ENCODE peak calls at places on chromosomes 16 and 17, in four cellular contexts. X is fibroblast of villous mesenchyme, W is right atrium auricular region, C is lower leg skin. Q is an unnamed sample.

GRCh38 chr16:4273858-4274291 is 1.1 kb upstream of the TFAP4 start:
- DNase-seq in X (peak; percentile 50), W (peak; percentile 71), C (peak; percentile 48), Q (peak; percentile 75)

GRCh38 chr16:87570938-87571867 is 31.1 kb upstream of the JPH3 start:
- DNase-seq in X (peak; percentile 67), W (peak; percentile 83), C (peak; percentile 36), Q (peak; percentile 75)

GRCh38 chr17:36124879-36125824 is 21.5 kb downstream of the CCL4 start:
- DNase-seq in X (no peak), W (no peak), C (no peak), Q (no peak)

GRCh38 chr16:81734632-81735434 is 44.3 kb upstream of the PLCG2 start:
- DNase-seq in X (no peak), W (no peak), C (no peak), Q (no peak)

GRCh38 chr16:81601008-81601428 is 156.4 kb downstream of the CMIP start:
- DNase-seq in X (peak; percentile 33), W (no peak), C (peak; percentile 57), Q (peak; percentile 64)

GRCh38 chr17:19461681-19462080 is 50.6 kb downstream of the RNF112 start:
- DNase-seq in X (no peak), W (no peak), C (no peak), Q (no peak)

GRCh38 chr17:20952183-20952582 is 90.6 kb downstream of the USP22 start:
- DNase-seq in X (no peak), W (no peak), C (no peak), Q (no peak)

GRCh38 chr17:61966201-61966600 is 38.4 kb upstream of the INTS2 start:
- DNase-seq in X (no peak), W (no peak), C (no peak), Q (no peak)

GRCh38 chr17:34781571-34782108 is 179.6 kb downstream of the CCT6B start:
- DNase-seq in X (no peak), W (no peak), C (no peak), Q (no peak)
- H3K4me3 ChIP-seq in X (no peak overlapping the region), W (no peak overlapping the region), C (no peak overlapping the region), Q (no peak overlapping the region)

GRCh38 chr17:7351665-7352558 is at the start of gene KCTD11:
- DNase-seq in X (peak; percentile 90), W (peak; percentile 93), C (peak; percentile 84), Q (peak; percentile 88)
- TF ChIP-seq CTCF in X (peak; percentile 47), W (peak; percentile 67), C (no peak), Q (peak; percentile 57)

GRCh38 chr17:69502488-69502887 is 88.0 kb downstream of the MAP2K6 start:
- DNase-seq in X (no peak), W (no peak), C (no peak), Q (no peak)
- H3K4me3 ChIP-seq in X (peak overlapping the region; percentile 37), W (peak overlapping the region; percentile 6), C (no peak overlapping the region), Q (no peak overlapping the region)

GRCh38 chr16:53745753-53746258 is 41.9 kb downstream of the FTO start:
- DNase-seq in X (peak; percentile 45), W (no peak), C (no peak), Q (peak; percentile 22)
- TF ChIP-seq CTCF in X (peak; percentile 26), W (no peak), C (no peak), Q (peak; percentile 23)

DNA sequence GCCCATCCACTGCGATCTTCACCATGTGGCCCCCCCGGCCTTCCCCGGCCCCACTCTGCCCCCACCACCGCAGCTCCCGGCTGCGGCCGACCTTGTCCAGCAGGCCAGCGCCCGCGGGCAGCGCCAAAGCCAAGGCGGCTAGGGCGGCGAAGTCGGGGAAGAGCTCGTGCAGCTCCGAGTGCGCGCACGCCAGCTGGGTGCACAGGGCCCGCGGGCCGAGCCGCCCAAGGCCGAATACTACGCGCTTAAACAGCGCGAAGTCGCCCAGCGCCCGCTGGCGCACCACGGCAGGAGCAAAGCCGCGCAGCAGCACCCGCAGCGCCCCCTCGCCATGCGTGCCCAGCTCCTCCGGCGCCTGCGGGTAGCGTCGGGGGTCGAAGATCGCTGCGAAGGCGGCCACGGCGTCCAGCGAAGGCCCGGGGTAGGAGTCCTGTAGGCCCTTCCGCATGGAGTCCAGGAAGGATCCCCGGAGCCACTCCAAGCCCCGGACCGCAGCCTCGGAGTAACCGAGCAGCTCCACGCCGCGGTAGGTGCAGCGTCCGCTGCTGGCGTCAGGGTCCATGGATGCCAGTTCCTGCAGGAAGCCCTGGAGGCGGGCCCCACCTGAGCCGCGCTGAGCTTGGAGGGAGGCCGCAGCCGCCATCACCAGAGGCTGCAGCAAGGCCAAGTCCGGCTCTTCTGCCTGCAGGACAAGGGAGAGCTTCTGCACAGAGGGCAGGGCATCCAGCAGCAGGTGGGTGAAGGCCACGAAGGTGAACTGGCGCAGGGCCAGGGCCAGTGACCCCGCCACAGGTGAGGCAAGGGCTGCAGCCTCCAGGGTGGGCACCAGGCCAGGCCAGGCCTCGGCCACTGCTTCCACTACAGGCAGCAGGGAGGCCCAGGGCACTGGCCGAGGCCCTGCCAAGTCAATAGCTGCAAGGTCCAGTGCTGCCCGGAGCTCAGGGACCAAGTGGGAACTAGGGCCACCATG is 10.3 kb downstream of the C17orf113 start:
- DNase-seq in X (no peak), W (no peak), C (no peak), Q (no peak)
- H3K4me3 ChIP-seq in X (no peak overlapping the region), W (no peak overlapping the region), C (no peak overlapping the region), Q (no peak overlapping the region)

GRCh38 chr17:74514632-74515035 is 16.6 kb downstream of the CD300LB start:
- DNase-seq in X (no peak), W (no peak), C (no peak), Q (no peak)

GRCh38 chr17:74515941-74516340 is 15.3 kb downstream of the CD300LB start:
- DNase-seq in X (no peak), W (no peak), C (no peak), Q (no peak)

GRCh38 chr17:74513987-74514631 is 17.2 kb downstream of the CD300LB start:
- DNase-seq in X (peak; percentile 69), W (no peak), C (no peak), Q (peak; percentile 60)

GRCh38 chr17:74512624-74513084 is 18.6 kb downstream of the CD300LB start:
- DNase-seq in X (no peak), W (peak; percentile 55), C (no peak), Q (peak; percentile 6)

DNA sequence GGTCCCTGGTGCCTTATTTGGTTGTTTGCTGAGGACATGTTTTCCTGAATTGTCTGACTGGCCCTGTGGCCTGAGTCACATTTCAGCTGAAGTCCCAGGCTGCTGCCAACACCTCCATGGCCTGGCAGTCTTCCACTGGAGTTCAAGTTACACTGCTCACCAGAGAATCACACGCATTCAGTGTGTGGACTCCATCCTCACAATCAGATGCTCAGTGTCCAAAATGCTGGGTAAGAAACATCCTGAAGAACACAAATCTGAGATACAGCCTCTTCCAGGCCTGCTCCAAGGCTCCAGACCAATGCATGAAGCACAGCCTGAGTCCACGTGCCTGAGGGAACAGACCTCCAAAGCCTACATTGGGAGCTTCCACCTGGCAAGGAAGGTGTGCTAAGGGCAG is 19.2 kb downstream of the CD300LB start:
- DNase-seq in X (no peak), W (peak; percentile 63), C (no peak), Q (peak; percentile 8)
- TF ChIP-seq CTCF in X (no peak), W (no peak), C (no peak), Q (no peak)

DNA sequence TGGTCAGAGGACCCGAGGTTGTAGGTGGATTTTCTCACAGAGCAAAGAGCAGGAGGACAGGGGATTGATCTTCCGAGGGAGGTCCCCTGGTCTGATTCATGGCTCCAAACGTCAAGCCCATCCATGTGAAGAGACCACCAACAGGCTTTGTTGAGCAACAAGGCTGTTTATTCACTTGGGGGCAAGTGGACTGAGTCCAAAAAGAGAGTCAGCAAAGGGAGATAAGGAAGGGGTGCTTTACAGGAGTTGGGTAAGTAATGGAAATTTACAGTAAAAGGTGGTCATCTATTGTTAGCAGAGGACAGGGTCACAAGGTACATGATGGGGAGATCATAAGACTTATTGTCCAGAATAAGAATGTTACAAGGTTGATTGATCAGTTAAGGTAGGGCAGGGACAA is 2285.8 kb downstream of the TP53TG3F start:
- DNase-seq in X (no peak), W (no peak), C (no peak), Q (no peak)
- H3K4me3 ChIP-seq in X (no peak overlapping the region), W (no peak overlapping the region), C (no peak overlapping the region), Q (no peak overlapping the region)

GRCh38 chr17:48767263-48767774 is 38.8 kb upstream of the HOXB13 start:
- DNase-seq in X (no peak), W (no peak), C (no peak), Q (no peak)
- TF ChIP-seq CTCF in X (peak; percentile 25), W (no peak), C (no peak), Q (no peak)

Q was measured in fibroblast of pulmonary artery.